ENCODE peak calls at places on chromosome 17, in six cellular contexts. U, V, E, I, L and P are unnamed samples.

GRCh38 chr17:37327341-37328090 is 48.3 kb upstream of the C17orf78 start:
- DNase-seq in U (no peak), V (no peak), E (no peak), I (no peak), L (no peak), P (no peak)

GRCh38 chr17:77308768-77309726 is 168.3 kb downstream of the SEC14L1 start:
- DNase-seq in U (no peak), V (no peak), E (no peak), I (no peak), L (no peak), P (no peak)

GRCh38 chr17:42684929-42685556 is 2.7 kb downstream of the CNTNAP1 start:
- DNase-seq in U (no peak), V (no peak), E (no peak), I (no peak), L (no peak), P (no peak)

GRCh38 chr17:4583796-4584124 is 569 bp upstream of the SMTNL2 start:
- DNase-seq in U (no peak), V (no peak), E (no peak), I (no peak), L (no peak), P (no peak)

GRCh38 chr17:72715906-72716572 is 376.4 kb downstream of the SLC39A11 start:
- DNase-seq in U (no peak), V (no peak), E (no peak), I (no peak), L (no peak), P (no peak)

GRCh38 chr17:42725143-42725542 is 19.7 kb downstream of the EZH1 start:
- DNase-seq in U (no peak), V (no peak), E (no peak), I (no peak), L (no peak), P (no peak)

GRCh38 chr17:2302740-2303277 is 776 bp downstream of the SMG6 start:
- DNase-seq in U (no peak), V (no peak), E (no peak), I (peak; percentile 33), L (no peak), P (peak; percentile 7)

GRCh38 chr17:31564883-31565297 is 173.4 kb downstream of the RAB11FIP4 start:
- DNase-seq in U (no peak), V (no peak), E (no peak), I (no peak), L (no peak), P (no peak)

GRCh38 chr17:57913576-57914273 is 41.5 kb downstream of the CUEDC1 start:
- DNase-seq in U (no peak), V (no peak), E (no peak), I (no peak), L (no peak), P (no peak)

GRCh38 chr17:63382826-63383225 is 63.3 kb downstream of the CYB561 start:
- DNase-seq in U (no peak), V (no peak), E (no peak), I (no peak), L (no peak), P (no peak)

GRCh38 chr17:27569884-27570577 is 61.0 kb upstream of the LGALS9 start:
- DNase-seq in U (no peak), V (no peak), E (no peak), I (no peak), L (no peak), P (no peak)

GRCh38 chr17:52145496-52145895 is 13.0 kb downstream of the CA10 start:
- DNase-seq in U (no peak), V (no peak), E (no peak), I (no peak), L (no peak), P (no peak)

GRCh38 chr17:59769891-59770290 is 62.4 kb downstream of the VMP1 start:
- DNase-seq in U (no peak), V (no peak), E (no peak), I (no peak), L (no peak), P (no peak)

GRCh38 chr17:73576556-73576955 is 67.7 kb downstream of the SDK2 start:
- DNase-seq in U (no peak), V (no peak), E (no peak), I (no peak), L (no peak), P (no peak)